ENCODE peak calls at places on chromosomes 2 and 18, in four cellular contexts. A is right cardiac atrium; Z is stimulated activated CD8-positive, alpha-beta memory T cell treated with anti-CD3 and anti-CD28 coated beads, Interleukin-2, amount 100 ng/mL, for 1 hour; F is PC-3. L is an unnamed sample.

GRCh38 chr18:199768-200167 is 41.4 kb downstream of the USP14 start:
- DNase-seq in A (no peak), Z (no peak), F (peak), L (no peak)

GRCh38 chr2:114252713-114253112 is 189.7 kb upstream of the DPP10 start:
- DNase-seq in A (no peak), Z (no peak), F (no peak), L (no peak)

GRCh38 chr2:46101557-46102220 is 195.5 kb upstream of the EPAS1 start:
- DNase-seq in A (no peak), Z (no peak), F (no peak), L (no peak)

GRCh38 chr18:54871231-54871630 is 43.0 kb downstream of the RAB27B start:
- DNase-seq in A (no peak), Z (no peak), F (no peak), L (no peak)

GRCh38 chr2:236663267-236663666 is 93.6 kb downstream of the ACKR3 start:
- DNase-seq in A (peak), Z (no peak), F (no peak), L (no peak)

GRCh38 chr18:29496276-29496675 is 1319.3 kb upstream of the CDH2 start:
- DNase-seq in A (no peak), Z (no peak), F (no peak), L (no peak)

GRCh38 chr2:226618875-226619605 is 180.6 kb downstream of the IRS1 start:
- DNase-seq in A (no peak), Z (no peak), F (no peak), L (no peak)

GRCh38 chr2:85523062-85523905 is 15.7 kb upstream of the MAT2A start:
- DNase-seq in A (no peak), Z (no peak), F (no peak), L (no peak)

GRCh38 chr2:241898681-241899270 is 29.2 kb downstream of the RTP5 start:
- DNase-seq in A (no peak), Z (no peak), F (no peak), L (no peak)

L was measured in activated CD4-positive, CD25-positive, alpha-beta regulatory T cell.